ENCODE peak calls at places on chromosomes 1 and 21, in five cellular contexts. One of them, this sample, is unnamed.

GRCh38 chr21:43987509-43987908 is 24.6 kb upstream of the TRAPPC10 start:
- DNase-seq in astrocyte: no peak
- DNase-seq in transverse colon: no peak
- DNase-seq in mucosa of descending colon: peak; percentile 11
- DNase-seq in upper lobe of right lung: no peak
- DNase-seq in this sample: no peak

GRCh38 chr1:109188776-109189175 is 24.9 kb upstream of the SARS1 start:
- DNase-seq in astrocyte: no peak
- DNase-seq in mucosa of descending colon: no peak
- DNase-seq in upper lobe of right lung: peak; percentile 21
- DNase-seq in transverse colon: no peak
- DNase-seq in this sample: no peak

GRCh38 chr21:33318087-33318486 is 6.7 kb upstream of the IFNAR1 start:
- DNase-seq in transverse colon: no peak
- DNase-seq in astrocyte: no peak
- DNase-seq in upper lobe of right lung: no peak
- DNase-seq in mucosa of descending colon: no peak
- DNase-seq in this sample: no peak

GRCh38 chr1:183622884-183623785 is 12.4 kb downstream of the ARPC5 start:
- DNase-seq in upper lobe of right lung: no peak
- DNase-seq in transverse colon: peak; percentile 61
- DNase-seq in mucosa of descending colon: no peak
- DNase-seq in astrocyte: peak; percentile 34
- DNase-seq in this sample: no peak

GRCh38 chr1:243667591-243667990 is 182.5 kb downstream of the AKT3 start:
- DNase-seq in upper lobe of right lung: no peak
- DNase-seq in mucosa of descending colon: no peak
- DNase-seq in astrocyte: no peak
- DNase-seq in transverse colon: no peak
- DNase-seq in this sample: no peak

GRCh38 chr1:46401964-46402626 is 8.0 kb downstream of the FAAH start:
- DNase-seq in upper lobe of right lung: peak; percentile 92
- DNase-seq in transverse colon: peak; percentile 87
- DNase-seq in astrocyte: peak; percentile 86
- DNase-seq in mucosa of descending colon: peak; percentile 86
- DNase-seq in this sample: peak; percentile 55

GRCh38 chr1:19758227-19758830 is 41.4 kb downstream of the TMCO4 start:
- DNase-seq in astrocyte: peak; percentile 95
- DNase-seq in mucosa of descending colon: no peak
- DNase-seq in upper lobe of right lung: peak; percentile 21
- DNase-seq in transverse colon: no peak
- DNase-seq in this sample: peak; percentile 76

GRCh38 chr1:169138866-169139670 is 32.6 kb downstream of the ATP1B1 start:
- DNase-seq in upper lobe of right lung: no peak
- DNase-seq in transverse colon: no peak
- DNase-seq in astrocyte: no peak
- DNase-seq in mucosa of descending colon: no peak
- DNase-seq in this sample: no peak

GRCh38 chr1:33424205-33424604 is 6.7 kb downstream of the PHC2 start:
- DNase-seq in astrocyte: peak; percentile 66
- DNase-seq in mucosa of descending colon: no peak
- DNase-seq in upper lobe of right lung: no peak
- DNase-seq in transverse colon: no peak
- DNase-seq in this sample: peak; percentile 59

GRCh38 chr1:23837905-23838304 is 12.7 kb upstream of the HMGCL start:
- DNase-seq in upper lobe of right lung: no peak
- DNase-seq in transverse colon: peak; percentile 10
- DNase-seq in mucosa of descending colon: peak; percentile 46
- DNase-seq in astrocyte: no peak
- DNase-seq in this sample: no peak

GRCh38 chr1:236753964-236754363 is 41.1 kb upstream of the MTR start:
- DNase-seq in transverse colon: no peak
- DNase-seq in upper lobe of right lung: no peak
- DNase-seq in astrocyte: no peak
- DNase-seq in mucosa of descending colon: no peak
- DNase-seq in this sample: no peak

GRCh38 chr1:113452921-113453770 is 62.8 kb downstream of the MAGI3 start:
- DNase-seq in upper lobe of right lung: no peak
- DNase-seq in transverse colon: peak; percentile 14
- DNase-seq in mucosa of descending colon: no peak
- DNase-seq in astrocyte: peak; percentile 23
- DNase-seq in this sample: no peak

GRCh38 chr1:88742546-88742945 is 58.5 kb downstream of the PKN2 start:
- DNase-seq in astrocyte: no peak
- DNase-seq in mucosa of descending colon: no peak
- DNase-seq in upper lobe of right lung: no peak
- DNase-seq in transverse colon: no peak
- DNase-seq in this sample: no peak

GRCh38 chr1:208141793-208142192 is 102.4 kb downstream of the PLXNA2 start:
- DNase-seq in astrocyte: no peak
- DNase-seq in upper lobe of right lung: no peak
- DNase-seq in mucosa of descending colon: no peak
- DNase-seq in transverse colon: peak; percentile 58
- DNase-seq in this sample: no peak

GRCh38 chr1:65066766-65067490 is 81.1 kb upstream of the AK4 start:
- DNase-seq in transverse colon: peak; percentile 94
- DNase-seq in upper lobe of right lung: peak; percentile 97
- DNase-seq in mucosa of descending colon: peak; percentile 93
- DNase-seq in astrocyte: peak; percentile 18
- DNase-seq in this sample: no peak

GRCh38 chr1:200971955-200972711 is 51.4 kb downstream of the KIF21B start:
- DNase-seq in mucosa of descending colon: no peak
- DNase-seq in astrocyte: no peak
- DNase-seq in upper lobe of right lung: peak; percentile 76
- DNase-seq in transverse colon: peak; percentile 66
- DNase-seq in this sample: no peak

GRCh38 chr1:203860396-203860951 is 925 bp upstream of the SNRPE start:
- DNase-seq in transverse colon: peak; percentile 62
- DNase-seq in astrocyte: peak; percentile 60
- DNase-seq in mucosa of descending colon: no peak
- DNase-seq in upper lobe of right lung: no peak
- DNase-seq in this sample: no peak

GRCh38 chr1:203861379-203862184 is at the start of gene SNRPE:
- DNase-seq in upper lobe of right lung: peak; percentile 97
- DNase-seq in mucosa of descending colon: peak; percentile 97
- DNase-seq in transverse colon: peak; percentile 97
- DNase-seq in astrocyte: peak; percentile 94
- DNase-seq in this sample: peak; percentile 88

GRCh38 chr1:203858975-203859374 is 2.4 kb upstream of the SNRPE start:
- DNase-seq in transverse colon: no peak
- DNase-seq in mucosa of descending colon: no peak
- DNase-seq in upper lobe of right lung: no peak
- DNase-seq in astrocyte: no peak
- DNase-seq in this sample: no peak

GRCh38 chr1:203858055-203858454 is 3.3 kb upstream of the SNRPE start:
- DNase-seq in mucosa of descending colon: no peak
- DNase-seq in transverse colon: no peak
- DNase-seq in astrocyte: peak; percentile 83
- DNase-seq in upper lobe of right lung: no peak
- DNase-seq in this sample: peak; percentile 60
- H3K36me3 ChIP-seq in mucosa of descending colon: peaks cover 5% of the 10 kb centered on the region
- H3K36me3 ChIP-seq in transverse colon: peaks cover 16% of the 10 kb centered on the region
- H3K36me3 ChIP-seq in astrocyte: peaks cover 27% of the 10 kb centered on the region
- H3K36me3 ChIP-seq in upper lobe of right lung: peaks cover 23% of the 10 kb centered on the region
- H3K36me3 ChIP-seq in this sample: peaks cover 5% of the 10 kb centered on the region

DNA sequence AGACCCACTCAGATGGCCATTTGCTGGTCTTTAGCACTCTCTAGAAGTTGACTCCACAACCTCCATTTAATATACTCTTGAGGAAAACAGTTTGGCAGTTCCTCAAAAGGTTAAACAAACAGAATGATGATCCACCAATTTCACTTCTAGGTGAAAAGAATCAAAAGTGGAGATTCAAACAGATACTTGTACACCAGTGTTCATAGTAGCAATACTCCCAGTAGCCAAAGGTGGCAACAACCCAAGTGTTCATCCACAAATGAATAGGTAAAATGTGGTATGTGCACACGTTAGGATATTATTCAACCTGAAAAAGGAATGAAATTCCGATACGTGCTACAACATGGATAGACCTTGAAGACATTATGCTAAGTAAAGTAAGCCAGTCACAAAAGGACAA is 6.3 kb downstream of the PRCC start:
- DNase-seq in astrocyte: no peak
- DNase-seq in mucosa of descending colon: no peak
- DNase-seq in upper lobe of right lung: no peak
- DNase-seq in transverse colon: no peak
- DNase-seq in this sample: no peak
- H3K4me3 ChIP-seq in astrocyte: no peak overlapping the region
- H3K4me3 ChIP-seq in mucosa of descending colon: no peak overlapping the region
- H3K4me3 ChIP-seq in upper lobe of right lung: no peak overlapping the region
- H3K4me3 ChIP-seq in transverse colon: no peak overlapping the region
- H3K4me3 ChIP-seq in this sample: no peak overlapping the region

DNA sequence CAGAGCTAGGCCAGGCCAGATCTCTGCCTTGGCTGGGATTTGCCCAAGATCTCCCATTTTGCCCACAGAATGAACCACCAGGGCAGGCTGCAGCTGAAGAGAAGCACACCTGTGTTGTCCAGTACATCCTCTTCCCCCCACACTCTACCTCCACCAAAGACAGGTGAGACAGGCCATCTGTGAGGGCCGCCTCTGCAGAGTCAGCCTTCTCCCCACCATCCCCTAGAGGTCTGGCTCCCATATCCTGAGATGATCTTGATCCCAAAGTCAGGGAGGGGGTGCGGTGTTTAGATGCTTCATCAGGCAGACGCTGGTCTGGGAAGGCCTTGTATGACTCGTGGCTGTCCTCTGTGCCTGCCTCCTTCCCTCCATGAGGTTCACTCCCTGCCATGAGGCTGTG is 28.7 kb downstream of the HYI start:
- DNase-seq in transverse colon: no peak
- DNase-seq in astrocyte: no peak
- DNase-seq in upper lobe of right lung: no peak
- DNase-seq in mucosa of descending colon: no peak
- DNase-seq in this sample: no peak
- H3K36me3 ChIP-seq in transverse colon: peaks cover 73% of the 10 kb centered on the region
- H3K36me3 ChIP-seq in astrocyte: peaks cover 61% of the 10 kb centered on the region
- H3K36me3 ChIP-seq in upper lobe of right lung: peaks cover 91% of the 10 kb centered on the region
- H3K36me3 ChIP-seq in mucosa of descending colon: peaks cover 12% of the 10 kb centered on the region
- H3K36me3 ChIP-seq in this sample: peaks cover 61% of the 10 kb centered on the region

GRCh38 chr1:6447016-6447817 is 18.8 kb downstream of the TNFRSF25 start:
- DNase-seq in upper lobe of right lung: no peak
- DNase-seq in astrocyte: no peak
- DNase-seq in transverse colon: peak; percentile 52
- DNase-seq in mucosa of descending colon: peak; percentile 67
- DNase-seq in this sample: no peak

GRCh38 chr1:6450005-6450450 is 15.9 kb downstream of the TNFRSF25 start:
- DNase-seq in upper lobe of right lung: no peak
- DNase-seq in astrocyte: no peak
- DNase-seq in transverse colon: no peak
- DNase-seq in mucosa of descending colon: peak; percentile 57
- DNase-seq in this sample: no peak

GRCh38 chr1:6448749-6449631 is 17.0 kb downstream of the TNFRSF25 start:
- DNase-seq in mucosa of descending colon: peak; percentile 63
- DNase-seq in upper lobe of right lung: no peak
- DNase-seq in astrocyte: no peak
- DNase-seq in transverse colon: peak; percentile 60
- DNase-seq in this sample: no peak

GRCh38 chr1:6446665-6447015 is 19.3 kb downstream of the TNFRSF25 start:
- DNase-seq in upper lobe of right lung: no peak
- DNase-seq in mucosa of descending colon: peak; percentile 43
- DNase-seq in transverse colon: no peak
- DNase-seq in astrocyte: no peak
- DNase-seq in this sample: no peak

GRCh38 chr1:6447818-6448748 is 17.9 kb downstream of the TNFRSF25 start:
- DNase-seq in transverse colon: peak; percentile 74
- DNase-seq in mucosa of descending colon: peak; percentile 83
- DNase-seq in upper lobe of right lung: no peak
- DNase-seq in astrocyte: no peak
- DNase-seq in this sample: no peak
- H3K4me3 ChIP-seq in transverse colon: peak overlapping the region; percentile 26
- H3K4me3 ChIP-seq in mucosa of descending colon: no peak overlapping the region
- H3K4me3 ChIP-seq in upper lobe of right lung: no peak overlapping the region
- H3K4me3 ChIP-seq in astrocyte: no peak overlapping the region
- H3K4me3 ChIP-seq in this sample: no peak overlapping the region

DNA sequence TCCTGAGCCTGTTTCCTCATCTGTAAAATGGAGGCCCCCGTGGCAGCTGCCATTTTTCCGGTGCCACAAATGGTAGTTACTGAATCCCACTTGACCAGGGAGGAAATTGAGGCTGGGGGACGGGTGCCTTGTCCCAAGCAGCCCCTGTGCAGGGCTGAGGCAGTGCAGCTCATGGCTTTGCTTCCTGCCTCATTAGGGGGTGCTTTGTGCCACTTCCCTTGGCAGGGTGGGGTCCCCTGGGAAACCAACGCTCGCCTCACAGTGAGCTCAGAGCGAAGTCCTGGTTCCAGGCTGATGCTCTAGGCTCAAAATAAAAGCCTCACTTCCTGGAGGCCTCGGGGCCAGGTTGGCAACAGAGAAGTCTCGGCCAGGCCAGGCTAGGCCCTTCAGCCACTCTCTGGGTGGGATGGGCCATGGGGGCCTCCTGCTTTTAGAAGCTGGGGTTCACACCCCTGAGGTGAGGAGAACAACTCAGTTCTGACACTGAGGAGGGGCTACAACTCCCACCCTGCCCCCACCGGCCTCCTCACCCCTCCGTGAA is 6.8 kb downstream of the LAPTM5 start:
- DNase-seq in transverse colon: no peak
- DNase-seq in upper lobe of right lung: no peak
- DNase-seq in astrocyte: no peak
- DNase-seq in mucosa of descending colon: peak; percentile 81
- DNase-seq in this sample: no peak
- H3K36me3 ChIP-seq in transverse colon: no peaks in the 10 kb centered on the region
- H3K36me3 ChIP-seq in upper lobe of right lung: no peaks in the 10 kb centered on the region
- H3K36me3 ChIP-seq in astrocyte: no peaks in the 10 kb centered on the region
- H3K36me3 ChIP-seq in mucosa of descending colon: no peaks in the 10 kb centered on the region
- H3K36me3 ChIP-seq in this sample: no peaks in the 10 kb centered on the region